ENCODE peak calls at places on chromosomes 6 and 20, in six cellular contexts. N is tibial nerve, Y is adrenal gland, K is suprapubic skin, G is esophagus squamous epithelium, R is NB4. L is an unnamed sample.

GRCh38 chr6:47698342-47698787 is at the start of gene ADGRF4:
- DNase-seq in N (no peak), G (no peak), Y (peak), K (no peak), R (peak), L (no peak)

GRCh38 chr20:5914859-5915258 is 35.5 kb downstream of the TRMT6 start:
- DNase-seq in G (no peak), K (no peak), Y (no peak), N (no peak), R (no peak), L (no peak)

GRCh38 chr20:10002871-10003270 is 31.9 kb upstream of the ANKEF1 start:
- DNase-seq in G (no peak), N (no peak), K (no peak), R (no peak), Y (no peak), L (no peak)

GRCh38 chr6:38326837-38327236 is 312.9 kb downstream of the BTBD9 start:
- DNase-seq in Y (no peak), G (no peak), R (no peak), N (no peak), K (no peak), L (no peak)

GRCh38 chr20:61570796-61571195 is 318.7 kb downstream of the CDH4 start:
- DNase-seq in Y (no peak), N (no peak), R (no peak), G (no peak), K (no peak), L (peak)

GRCh38 chr6:113927001-113927400 is 43.9 kb downstream of the HDAC2 start:
- DNase-seq in G (no peak), N (no peak), K (no peak), Y (no peak), R (no peak), L (no peak)

GRCh38 chr6:25670793-25671513 is 18.9 kb downstream of the SCGN start:
- DNase-seq in R (peak), Y (no peak), K (no peak), N (no peak), G (no peak), L (no peak)

GRCh38 chr6:1395941-1396908 is 6.8 kb downstream of the FOXF2 start:
- DNase-seq in K (no peak), N (no peak), G (no peak), R (no peak), Y (no peak), L (no peak)

GRCh38 chr6:91860951-91861350 is 1274.1 kb upstream of the MAP3K7 start:
- DNase-seq in G (no peak), R (no peak), N (no peak), Y (no peak), K (no peak), L (no peak)

GRCh38 chr6:36126553-36127458 is 3.5 kb upstream of the MAPK13 start:
- DNase-seq in R (peak), N (no peak), G (no peak), K (peak), Y (peak), L (no peak)

GRCh38 chr20:22490287-22491187 is 93.8 kb downstream of the FOXA2 start:
- DNase-seq in R (peak), N (no peak), Y (no peak), K (no peak), G (no peak), L (no peak)

GRCh38 chr20:41029150-41029872 is 689 bp downstream of the TOP1 start:
- DNase-seq in N (no peak), Y (peak), G (no peak), R (peak), K (peak), L (peak)

GRCh38 chr20:5118220-5119142 is 1.3 kb downstream of the PCNA start:
- DNase-seq in Y (no peak), R (peak), G (no peak), N (no peak), K (no peak), L (no peak)

GRCh38 chr6:17490724-17491123 is 97.3 kb downstream of the CAP2 start:
- DNase-seq in N (no peak), Y (no peak), G (no peak), R (no peak), K (no peak), L (no peak)

GRCh38 chr20:18585134-18585533 is 2.7 kb upstream of the DTD1 start:
- DNase-seq in G (no peak), K (no peak), N (no peak), R (no peak), Y (no peak), L (no peak)

GRCh38 chr6:26474439-26474881 is 16.7 kb downstream of the BTN2A1 start:
- DNase-seq in K (no peak), N (no peak), G (no peak), R (no peak), Y (no peak), L (no peak)

GRCh38 chr20:32737371-32738223 is 5.7 kb downstream of the COMMD7 start:
- DNase-seq in K (no peak), Y (no peak), N (no peak), R (peak), G (no peak), L (no peak)

GRCh38 chr6:168227840-168228239 is 91.7 kb downstream of the DACT2 start:
- DNase-seq in N (no peak), R (no peak), G (no peak), Y (no peak), K (no peak), L (no peak)

GRCh38 chr6:26017567-26017966 is 55.0 kb downstream of the TRIM38 start:
- DNase-seq in G (no peak), K (peak), R (peak), N (peak), Y (peak), L (peak)

GRCh38 chr6:147624946-147625515 is 116.5 kb downstream of the SAMD5 start:
- DNase-seq in K (no peak), Y (no peak), G (no peak), R (no peak), N (no peak), L (no peak)

GRCh38 chr20:62924567-62925419 is 1.5 kb downstream of the DIDO1 start:
- DNase-seq in R (peak), Y (peak), N (no peak), G (no peak), K (no peak), L (no peak)

GRCh38 chr20:14830466-14830865 is 493.1 kb upstream of the FLRT3 start:
- DNase-seq in N (no peak), K (no peak), R (no peak), Y (no peak), G (no peak), L (no peak)

GRCh38 chr6:169253341-169253740 is 305 bp downstream of the THBS2 start:
- DNase-seq in R (no peak), G (no peak), K (no peak), Y (no peak), N (no peak), L (no peak)

GRCh38 chr6:75115501-75115900 is 90.4 kb downstream of the COL12A1 start:
- DNase-seq in R (no peak), N (no peak), K (no peak), G (no peak), Y (no peak), L (no peak)

GRCh38 chr6:163711071-163711470 is 296.6 kb downstream of the QKI start:
- DNase-seq in Y (no peak), G (no peak), R (peak), N (no peak), K (no peak), L (no peak)

GRCh38 chr6:25144919-25145318 is 134.3 kb upstream of the CARMIL1 start:
- DNase-seq in R (no peak), Y (no peak), N (no peak), G (no peak), K (no peak), L (no peak)

GRCh38 chr6:14001329-14002012 is 76.7 kb downstream of the RNF182 start:
- DNase-seq in G (no peak), K (no peak), Y (no peak), N (no peak), R (no peak), L (no peak)

GRCh38 chr6:129251669-129252376 is 368.9 kb downstream of the LAMA2 start:
- DNase-seq in N (peak), R (peak), Y (peak), K (no peak), G (no peak), L (no peak)

GRCh38 chr6:9456241-9456658 is 958.6 kb downstream of the TFAP2A start:
- DNase-seq in Y (no peak), R (no peak), K (no peak), G (no peak), N (no peak), L (no peak)

GRCh38 chr6:39233333-39233732 is 4.1 kb upstream of the KCNK5 start:
- DNase-seq in G (no peak), N (no peak), R (no peak), Y (no peak), K (no peak), L (peak)

DNA sequence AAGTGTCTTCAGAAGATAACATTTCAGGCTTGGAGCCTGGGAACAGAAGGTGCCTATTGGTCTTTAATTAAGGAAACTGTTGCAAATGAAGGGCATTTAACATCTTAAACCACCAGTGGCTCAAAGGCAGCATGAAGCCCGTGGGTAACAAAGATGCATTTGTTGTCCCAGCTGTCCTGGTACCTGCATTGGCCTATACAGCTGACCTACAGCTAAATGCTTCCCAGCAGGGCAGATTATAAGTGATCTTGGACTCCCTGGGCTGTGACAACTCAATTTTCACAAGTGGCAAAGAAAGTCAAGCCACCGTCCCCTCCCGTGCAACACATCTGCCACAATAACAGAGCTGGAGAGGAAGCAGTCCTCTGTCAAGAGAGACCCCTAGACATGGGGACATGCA is 31.6 kb upstream of the EDN3 start:
- DNase-seq in N (no peak), G (no peak), K (no peak), R (no peak), Y (no peak), L (no peak)
- H3K4me3 ChIP-seq in N (no peak), G (no peak), K (no peak), R (no peak), Y (no peak), L (no peak)

GRCh38 chr6:49038294-49038693 is 424.8 kb downstream of the MMUT start:
- DNase-seq in N (no peak), G (no peak), K (no peak), R (no peak), Y (no peak), L (no peak)
- TF ChIP-seq POLR2A in N (no peak), G (no peak), K (no peak), R (no peak), Y (no peak), L (no peak)

DNA sequence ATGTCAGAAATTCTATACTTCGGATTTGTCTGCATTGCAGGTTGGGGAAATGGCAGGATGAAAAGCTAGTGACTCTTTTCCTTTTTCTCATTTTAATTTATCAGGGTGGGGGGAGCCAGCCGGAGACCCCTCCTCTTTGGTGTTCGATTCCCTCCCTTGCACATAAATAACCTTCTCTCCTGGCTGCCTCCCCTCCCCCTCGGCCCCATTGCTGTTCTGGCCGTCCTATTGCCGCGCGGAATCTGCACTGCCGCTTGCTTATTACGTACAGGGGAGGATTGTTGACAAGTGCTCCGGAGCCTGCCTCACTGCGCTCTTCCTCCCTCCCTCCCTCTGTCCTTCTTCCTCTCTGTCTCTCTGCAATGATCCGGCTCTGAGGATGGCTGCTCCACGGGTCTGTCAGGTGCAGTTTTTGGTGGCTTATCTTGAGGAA is 154.7 kb downstream of the JARID2 start:
- DNase-seq in N (peak), K (no peak), G (no peak), R (peak), Y (peak), L (peak)
- H3K4me3 ChIP-seq in N (peak), K (peak), G (peak), R (peak), Y (peak), L (peak)

DNA sequence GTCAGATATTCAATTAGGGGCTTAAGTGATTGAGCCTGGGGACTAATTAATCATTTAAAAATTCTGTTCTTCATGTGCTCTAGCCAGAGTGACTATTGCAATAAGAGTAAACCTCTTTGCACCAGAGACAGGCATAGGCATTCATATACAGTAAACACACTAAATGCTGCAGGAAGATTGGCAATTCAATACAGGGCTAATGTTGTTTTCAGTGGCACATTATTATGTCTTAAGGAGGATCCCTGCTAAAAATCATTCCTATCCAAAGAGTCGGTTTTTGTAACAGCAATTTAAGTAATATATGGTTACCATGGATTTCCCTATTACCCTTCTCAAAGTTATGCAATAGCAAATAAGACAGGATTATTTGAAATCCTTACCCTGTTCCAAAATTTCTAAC is 1.3 kb downstream of the PDE7B start:
- DNase-seq in K (no peak), G (no peak), N (no peak), Y (no peak), R (no peak), L (no peak)
- TF ChIP-seq POLR2A in K (no peak), G (no peak), N (no peak), Y (no peak), R (no peak), L (no peak)

DNA sequence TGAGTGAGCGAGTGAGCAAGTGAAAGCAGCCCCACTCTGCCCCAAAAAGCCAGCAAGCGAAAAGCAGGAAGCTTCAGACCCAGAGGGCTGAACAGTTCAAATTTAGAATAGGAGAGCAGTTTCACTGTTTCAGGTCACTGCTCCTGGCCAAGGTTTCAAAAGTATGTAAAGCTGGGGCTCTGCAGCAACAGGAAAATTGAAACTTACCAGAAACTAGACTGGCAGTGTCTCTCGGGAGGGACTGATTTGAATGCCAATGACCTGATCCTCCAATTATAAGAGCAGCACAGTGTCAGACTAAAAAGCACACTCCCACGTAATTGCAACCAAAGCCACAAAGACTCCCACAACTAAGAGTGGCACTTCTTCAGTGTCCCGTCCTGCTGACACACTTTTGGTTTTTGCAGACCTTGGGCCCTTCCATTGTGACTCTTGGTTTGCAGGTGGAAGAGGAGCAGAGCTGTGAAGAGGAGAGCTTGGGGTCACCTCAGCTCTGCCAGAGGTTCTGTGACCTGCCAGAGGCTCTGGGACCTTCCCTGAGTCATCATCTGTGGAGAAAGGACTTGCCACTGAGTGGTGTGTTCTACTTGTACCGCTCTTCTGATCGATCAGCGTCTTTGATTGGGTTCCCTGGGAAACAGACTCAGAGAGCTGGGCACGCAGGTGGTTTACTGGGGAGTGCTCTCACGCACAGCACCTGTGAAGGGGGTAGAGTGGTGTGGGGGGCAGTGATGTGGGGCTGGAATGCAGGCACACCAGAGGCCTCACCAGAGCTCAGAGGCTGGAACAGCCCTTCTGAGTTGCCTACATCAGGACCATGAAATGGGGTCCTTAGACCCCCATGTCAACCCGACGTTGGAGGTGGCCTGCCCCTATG is 52.7 kb upstream of the PTGIS start:
- DNase-seq in G (no peak), N (no peak), K (peak), Y (no peak), R (peak), L (no peak)
- H3K4me3 ChIP-seq in G (no peak), N (no peak), K (no peak), Y (no peak), R (no peak), L (no peak)

GRCh38 chr6:32718879-32719278 is 22.3 kb upstream of the HLA-DQA2 start:
- DNase-seq in G (no peak), R (no peak), N (no peak), K (no peak), Y (no peak), L (no peak)

GRCh38 chr6:32716396-32716795 is 24.8 kb upstream of the HLA-DQA2 start:
- DNase-seq in Y (no peak), N (no peak), K (no peak), G (no peak), R (no peak), L (no peak)
- TF ChIP-seq POLR2A in Y (no peak), N (no peak), K (no peak), G (no peak), R (no peak), L (no peak)

DNA sequence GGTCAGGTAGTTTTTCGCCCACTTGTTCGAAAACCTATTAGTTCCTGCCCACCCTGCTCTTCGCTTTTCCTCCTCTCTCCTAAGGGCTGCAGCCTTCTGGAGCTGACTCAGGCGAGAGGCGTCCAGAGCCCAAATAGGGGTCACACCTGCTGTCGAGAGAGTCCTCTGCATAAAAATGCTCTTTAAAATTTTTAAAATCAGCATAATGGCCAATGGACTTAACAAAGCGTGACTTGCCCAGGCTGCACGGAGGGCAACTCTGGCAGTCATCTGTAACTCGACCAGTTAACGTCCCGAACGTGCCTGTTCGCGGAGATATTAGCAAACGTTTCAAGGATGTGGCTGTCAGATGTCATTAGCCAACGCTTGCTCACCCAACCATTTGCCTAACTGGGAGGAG is 32.2 kb downstream of the TFAP2B start:
- DNase-seq in R (no peak), N (no peak), G (no peak), K (no peak), Y (no peak), L (no peak)
- H3K4me3 ChIP-seq in R (no peak), N (peak), G (peak), K (peak), Y (no peak), L (no peak)

DNA sequence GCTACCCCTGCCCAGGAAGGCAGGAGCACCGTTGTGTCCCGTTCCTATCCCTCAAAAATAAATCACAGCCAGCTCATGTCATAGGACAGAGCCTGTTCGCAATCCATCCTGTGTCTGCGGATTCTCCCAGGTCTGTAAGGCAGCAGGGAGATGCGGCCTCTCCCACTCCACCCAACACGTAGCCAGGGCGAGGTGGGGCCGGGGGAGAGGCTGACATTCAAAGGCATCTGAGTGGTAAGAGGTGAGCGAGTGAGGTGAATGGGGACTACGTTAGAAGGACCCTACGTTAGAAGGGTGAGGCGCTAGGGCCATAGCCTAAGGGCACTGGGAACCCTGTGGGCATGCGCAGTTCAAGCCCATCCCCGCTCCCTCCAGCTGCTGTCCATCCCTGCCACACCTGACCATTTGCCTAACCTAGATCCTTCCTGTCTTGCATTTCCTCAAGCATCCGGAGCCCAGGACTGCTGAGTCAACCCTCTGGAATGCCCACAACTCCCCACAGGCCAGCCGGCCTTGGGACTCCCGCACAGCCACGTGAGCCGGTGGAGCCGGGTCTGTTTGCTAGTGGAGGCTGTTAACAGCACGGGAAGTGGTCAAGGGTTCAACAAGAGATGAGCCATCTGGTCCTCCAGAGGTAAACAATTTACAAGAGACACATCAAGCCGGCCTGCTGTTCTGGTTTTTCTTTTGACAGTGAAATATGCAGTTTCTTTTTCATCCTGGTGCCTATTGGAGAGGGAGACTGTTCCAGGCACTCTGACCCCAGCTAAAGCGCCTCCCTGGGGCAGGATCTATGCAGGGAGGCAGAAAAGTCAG is 45.9 kb downstream of the RIPOR3 start:
- DNase-seq in G (no peak), R (peak), K (no peak), Y (peak), N (peak), L (no peak)
- TF ChIP-seq POLR2A in G (no peak), R (no peak), K (no peak), Y (no peak), N (no peak), L (no peak)

L was measured in spleen.